ENCODE peak calls at places on chromosomes 3 and 15, in ten cellular contexts. V is endothelial cell, T is cardiac fibroblast, X is mucosa of descending colon, K is astrocyte of the spinal cord, L is suprapubic skin, O is lower leg skin, B is adrenal gland, F is RWPE2, U is WERI-Rb-1. Y is an unnamed sample.

GRCh38 chr3:43214616-43215015 is 71.7 kb upstream of the SNRK start:
- DNase-seq in U (no peak), O (no peak), L (no peak), X (no peak), B (no peak), K (no peak), F (no peak), T (peak), V (no peak), Y (peak)

GRCh38 chr15:85772668-85773067 is 22.1 kb downstream of the KLHL25 start:
- DNase-seq in X (no peak), F (no peak), K (no peak), B (no peak), U (no peak), T (no peak), L (no peak), O (peak), V (no peak), Y (no peak)

GRCh38 chr3:63911395-63911900 is 735 bp downstream of the SCAANT1 start:
- DNase-seq in B (no peak), K (no peak), L (no peak), U (no peak), V (no peak), X (no peak), T (no peak), F (no peak), O (no peak), Y (no peak)

GRCh38 chr3:25604107-25604805 is 60.5 kb downstream of the TOP2B start:
- DNase-seq in X (no peak), T (peak), B (no peak), K (peak), U (no peak), F (no peak), O (no peak), V (no peak), L (no peak), Y (peak)

GRCh38 chr3:152760024-152760563 is 74.8 kb upstream of the P2RY1 start:
- DNase-seq in K (no peak), T (no peak), V (no peak), L (no peak), U (no peak), O (no peak), B (no peak), X (no peak), F (no peak), Y (no peak)

GRCh38 chr3:120300971-120301370 is 15.9 kb upstream of the GPR156 start:
- DNase-seq in B (no peak), V (no peak), T (peak), L (no peak), K (no peak), F (no peak), U (no peak), X (no peak), O (no peak), Y (no peak)

GRCh38 chr15:26691249-26691648 is 81.6 kb downstream of the GABRB3 start:
- DNase-seq in V (no peak), F (no peak), K (no peak), L (no peak), X (no peak), O (no peak), T (no peak), B (no peak), U (no peak), Y (no peak)

GRCh38 chr3:141060287-141060686 is 9.1 kb downstream of the SPSB4 start:
- DNase-seq in L (peak), U (no peak), K (no peak), F (no peak), V (no peak), B (peak), T (no peak), O (no peak), X (no peak), Y (no peak)

GRCh38 chr15:39622660-39623549 is 42.0 kb downstream of the THBS1 start:
- DNase-seq in L (no peak), X (peak), V (no peak), U (no peak), K (no peak), F (no peak), B (no peak), O (no peak), T (no peak), Y (no peak)

GRCh38 chr3:142998439-142998838 is 2.9 kb upstream of the U2SURP start:
- DNase-seq in L (no peak), F (no peak), U (no peak), K (no peak), T (peak), X (no peak), V (no peak), O (no peak), B (no peak), Y (peak)

GRCh38 chr3:13623101-13623654 is 74.3 kb downstream of the FBLN2 start:
- DNase-seq in F (no peak), T (no peak), B (no peak), V (no peak), L (no peak), X (no peak), U (no peak), O (no peak), K (peak), Y (peak)

GRCh38 chr15:39393575-39394335 is 187.1 kb upstream of the THBS1 start:
- DNase-seq in U (no peak), T (no peak), O (no peak), V (no peak), B (no peak), L (no peak), K (no peak), X (peak), F (no peak), Y (no peak)

GRCh38 chr3:40505599-40506462 is at the start of gene ZNF620:
- DNase-seq in B (peak), K (peak), L (peak), F (peak), T (peak), O (peak), U (peak), V (peak), X (peak), Y (peak)

GRCh38 chr15:57358611-57359010 is 17.7 kb upstream of the CGNL1 start:
- DNase-seq in X (no peak), U (no peak), V (no peak), T (no peak), F (no peak), L (no peak), B (no peak), K (no peak), O (no peak), Y (no peak)

GRCh38 chr3:160343132-160343531 is 55.9 kb downstream of the IFT80 start:
- DNase-seq in X (no peak), L (no peak), B (no peak), O (no peak), U (no peak), F (no peak), V (no peak), K (peak), T (peak), Y (peak)

GRCh38 chr3:194852836-194853508 is 167.3 kb downstream of the FAM43A start:
- DNase-seq in X (no peak), B (no peak), O (no peak), L (no peak), F (no peak), U (no peak), V (no peak), T (no peak), K (no peak), Y (no peak)

GRCh38 chr3:137294839-137295238 is 337.1 kb downstream of the IL20RB start:
- DNase-seq in F (no peak), X (no peak), V (no peak), K (no peak), U (no peak), T (no peak), O (no peak), L (no peak), B (no peak), Y (no peak)

GRCh38 chr15:67824900-67825879 is at the start of gene SKOR1:
- DNase-seq in F (peak), T (peak), B (no peak), U (no peak), K (peak), O (no peak), L (no peak), X (no peak), V (peak), Y (peak)

GRCh38 chr15:73575636-73576247 is 57.4 kb downstream of the NPTN start:
- DNase-seq in V (no peak), O (no peak), L (no peak), T (peak), B (no peak), U (no peak), K (peak), F (peak), X (no peak), Y (peak)

GRCh38 chr3:150180349-150180748 is 209.7 kb upstream of the PFN2 start:
- DNase-seq in V (no peak), K (peak), F (no peak), T (peak), U (no peak), B (no peak), L (no peak), O (no peak), X (peak), Y (peak)

GRCh38 chr3:87949189-87949878 is 109.5 kb downstream of the CGGBP1 start:
- DNase-seq in U (no peak), F (no peak), V (no peak), X (no peak), L (no peak), O (no peak), K (no peak), B (no peak), T (no peak), Y (no peak)

GRCh38 chr15:80906159-80906775 is 83.4 kb downstream of the MESD start:
- DNase-seq in O (no peak), F (peak), L (no peak), U (no peak), V (no peak), B (peak), K (peak), X (no peak), T (no peak), Y (peak)

GRCh38 chr15:62739082-62739481 is 303.5 kb upstream of the TPM1 start:
- DNase-seq in O (no peak), L (no peak), U (no peak), F (no peak), V (no peak), B (no peak), K (peak), T (peak), X (no peak), Y (peak)

GRCh38 chr3:48502121-48502520 is 1.9 kb downstream of the SHISA5 start:
- DNase-seq in T (no peak), O (no peak), U (no peak), F (no peak), V (no peak), K (no peak), L (no peak), X (no peak), B (no peak), Y (no peak)

GRCh38 chr15:34628577-34629152 is 45.2 kb upstream of the GOLGA8B start:
- DNase-seq in T (peak), B (no peak), U (no peak), F (no peak), O (no peak), V (no peak), X (no peak), L (no peak), K (no peak), Y (no peak)

GRCh38 chr3:3798641-3799113 is 554 bp upstream of the LRRN1 start:
- DNase-seq in V (peak), X (peak), U (peak), K (no peak), L (no peak), B (no peak), O (no peak), T (no peak), F (no peak), Y (no peak)

GRCh38 chr3:119294889-119295769 is 946 bp downstream of the ARHGAP31 start:
- DNase-seq in O (peak), L (peak), F (no peak), K (peak), B (peak), V (peak), X (peak), U (no peak), T (peak), Y (peak)

GRCh38 chr15:63233667-63234419 is 43.6 kb upstream of the APH1B start:
- DNase-seq in L (no peak), K (peak), X (no peak), U (no peak), T (peak), B (no peak), V (no peak), F (no peak), O (no peak), Y (peak)

GRCh38 chr3:18247776-18248310 is 177.3 kb downstream of the SATB1 start:
- DNase-seq in B (no peak), F (no peak), V (no peak), U (no peak), T (no peak), L (no peak), O (no peak), K (no peak), X (no peak), Y (no peak)

GRCh38 chr3:32502089-32502943 is at the start of gene CMTM6:
- DNase-seq in K (peak), T (peak), X (peak), F (peak), V (peak), L (peak), O (peak), B (peak), U (peak), Y (peak)

GRCh38 chr15:51878446-51879386 is 49.3 kb downstream of the TMOD3 start:
- DNase-seq in T (peak), K (peak), L (no peak), O (no peak), F (no peak), B (no peak), X (no peak), U (no peak), V (no peak), Y (peak)

GRCh38 chr3:115913069-115913686 is 289.9 kb downstream of the GAP43 start:
- DNase-seq in U (no peak), L (no peak), F (no peak), X (no peak), B (no peak), V (no peak), T (peak), O (no peak), K (peak), Y (no peak)
- TF ChIP-seq CTCF in U (peak), L (no peak), F (peak), X (no peak), B (peak), V (peak), T (no peak), O (no peak), K (peak), Y (peak)

GRCh38 chr3:164679245-164679644 is 399.1 kb downstream of the SI start:
- DNase-seq in B (no peak), U (no peak), X (no peak), O (no peak), F (no peak), K (no peak), L (no peak), T (no peak), V (no peak), Y (no peak)

GRCh38 chr3:164677317-164677716 is 401.0 kb downstream of the SI start:
- DNase-seq in U (no peak), F (no peak), L (no peak), V (no peak), B (no peak), X (no peak), O (no peak), T (no peak), K (no peak), Y (no peak)

DNA sequence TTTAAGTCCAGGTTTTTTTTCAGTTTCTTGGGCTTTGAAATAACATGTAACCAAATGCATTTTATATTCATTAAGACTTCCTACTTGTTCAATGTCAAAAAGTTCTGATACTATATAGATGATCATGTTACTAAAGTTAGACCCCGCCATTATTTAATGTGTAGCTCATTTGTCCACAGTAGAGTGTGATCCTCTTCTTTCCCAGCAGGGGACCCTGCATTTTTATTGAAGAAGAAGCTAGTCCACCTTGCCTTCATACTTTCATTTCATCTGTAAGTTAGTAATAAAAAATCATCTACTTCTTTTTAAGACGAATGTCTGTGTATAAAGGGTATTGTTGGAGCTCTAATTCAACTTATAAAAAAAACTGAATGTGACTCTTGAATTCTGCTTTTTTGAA is 404.6 kb downstream of the SI start:
- DNase-seq in F (no peak), K (no peak), T (no peak), O (no peak), X (no peak), U (no peak), L (no peak), V (no peak), B (no peak), Y (no peak)
- TF ChIP-seq CTCF in F (no peak), K (no peak), T (no peak), O (no peak), X (no peak), U (no peak), L (no peak), V (peak), B (no peak), Y (no peak)

GRCh38 chr15:31141792-31142191 is 40.3 kb upstream of the TRPM1 start:
- DNase-seq in X (no peak), L (no peak), V (no peak), T (no peak), B (no peak), F (no peak), U (no peak), K (no peak), O (peak), Y (no peak)

GRCh38 chr15:31147456-31147855 is 45.9 kb upstream of the TRPM1 start:
- DNase-seq in F (no peak), T (no peak), B (no peak), O (peak), K (no peak), L (no peak), X (no peak), U (no peak), V (no peak), Y (no peak)

GRCh38 chr15:31147943-31148621 is 46.6 kb upstream of the TRPM1 start:
- DNase-seq in B (no peak), K (no peak), T (no peak), X (no peak), U (no peak), V (no peak), O (peak), L (no peak), F (no peak), Y (no peak)

GRCh38 chr15:31148622-31149505 is 47.3 kb upstream of the TRPM1 start:
- DNase-seq in K (no peak), B (no peak), X (no peak), U (no peak), O (peak), L (no peak), V (no peak), F (no peak), T (no peak), Y (no peak)

DNA sequence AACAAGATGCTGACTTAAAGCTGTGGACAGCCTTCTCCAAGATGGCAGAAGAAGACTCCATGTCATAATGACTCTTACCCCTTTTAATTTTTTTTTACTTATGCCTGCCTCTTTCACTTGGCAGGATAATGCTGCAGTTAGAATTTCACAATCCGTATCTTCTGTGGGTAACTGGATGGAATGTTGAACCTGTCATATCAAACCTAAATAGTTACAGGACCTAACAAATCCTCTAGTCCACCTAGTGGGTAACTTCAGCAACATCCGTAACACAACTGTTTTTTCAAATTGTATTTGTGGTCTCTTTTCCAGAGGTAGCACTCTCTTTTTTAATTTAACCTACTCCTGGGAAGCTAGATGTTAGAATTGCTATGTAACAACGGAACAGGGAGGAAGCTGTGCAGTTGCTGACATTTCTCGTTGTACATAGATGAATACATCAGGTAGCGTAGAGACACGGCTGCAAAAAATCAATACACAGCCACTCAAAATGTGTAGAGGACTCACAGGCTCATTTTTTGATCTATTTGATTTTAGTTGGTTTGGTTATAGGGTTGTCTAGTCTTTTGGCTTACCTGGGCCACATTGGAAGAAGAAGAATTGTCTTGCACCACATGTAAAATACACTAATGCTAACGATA is 43.9 kb upstream of the TRPM1 start:
- DNase-seq in T (peak), O (no peak), B (no peak), L (no peak), K (no peak), X (no peak), U (no peak), V (no peak), F (no peak), Y (peak)
- TF ChIP-seq CTCF in T (no peak), O (no peak), B (no peak), L (no peak), K (peak), X (no peak), U (no peak), V (no peak), F (peak), Y (peak)

GRCh38 chr15:30903497-30904187 is at the start of gene FAN1:
- DNase-seq in U (peak), T (peak), X (peak), V (peak), B (peak), O (peak), L (peak), F (peak), K (peak), Y (peak)
- TF ChIP-seq CTCF in U (peak), T (no peak), X (no peak), V (no peak), B (no peak), O (no peak), L (no peak), F (peak), K (no peak), Y (no peak)

DNA sequence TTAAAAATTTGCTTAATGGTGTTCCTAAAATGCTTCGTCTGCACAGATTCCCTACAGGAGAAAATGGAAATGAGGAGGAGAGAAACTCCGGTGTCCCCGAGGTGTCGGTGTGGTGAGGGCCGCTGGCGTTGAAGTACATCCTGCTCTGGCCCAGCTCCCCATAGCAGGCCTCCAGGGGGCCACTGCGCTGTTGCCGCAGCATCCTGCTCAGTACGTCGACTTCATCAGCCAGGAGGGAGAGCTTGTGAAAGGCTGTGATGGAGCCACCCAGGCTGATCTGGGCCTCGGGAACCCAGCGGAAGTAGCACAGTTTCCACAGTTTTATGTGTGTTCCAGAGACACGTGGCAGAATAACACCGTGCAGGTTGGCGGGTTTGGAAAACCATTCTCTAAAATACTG is 37.8 kb downstream of the FAN1 start:
- DNase-seq in V (no peak), K (no peak), F (no peak), T (no peak), O (no peak), L (no peak), U (peak), X (no peak), B (no peak), Y (no peak)
- TF ChIP-seq CTCF in V (no peak), K (no peak), F (no peak), T (no peak), O (no peak), L (no peak), U (peak), X (no peak), B (no peak), Y (no peak)